ENCODE peak calls at places on chromosomes 6 and 20, in six cellular contexts. L is brain microvascular endothelial cell; N is CD4-positive, CD25-positive, alpha-beta regulatory T cell; W is breast epithelium; C is right atrium auricular region; S is uterus. Y is an unnamed sample.

GRCh38 chr20:38034108-38034649 is 633 bp downstream of the RPRD1B start:
- DNase-seq in C (no peak), N (no peak), L (no peak), W (no peak), S (no peak), Y (no peak)

GRCh38 chr6:79468116-79468515 is 69.1 kb downstream of the LCA5 start:
- DNase-seq in C (no peak), L (peak), W (no peak), S (no peak), N (no peak), Y (no peak)

GRCh38 chr6:219641-220198 is 72.6 kb upstream of the DUSP22 start:
- DNase-seq in S (no peak), W (no peak), N (no peak), L (peak), C (peak), Y (no peak)

GRCh38 chr6:83517500-83517899 is 5.2 kb downstream of the PRSS35 start:
- DNase-seq in C (no peak), N (no peak), S (no peak), W (no peak), L (no peak), Y (no peak)

GRCh38 chr6:33249732-33250625 is 21.7 kb downstream of the VPS52 start:
- DNase-seq in S (peak), N (no peak), L (peak), W (no peak), C (no peak), Y (no peak)

GRCh38 chr6:149032599-149033405 is 284.7 kb upstream of the TAB2 start:
- DNase-seq in W (no peak), C (no peak), L (peak), N (peak), S (peak), Y (no peak)

GRCh38 chr6:21707527-21707926 is 114.0 kb downstream of the SOX4 start:
- DNase-seq in W (no peak), N (no peak), L (no peak), C (no peak), S (no peak), Y (no peak)

GRCh38 chr20:33731693-33732165 is at the start of gene ZNF341:
- DNase-seq in L (peak), W (peak), N (peak), S (peak), C (peak), Y (peak)

GRCh38 chr6:3239110-3239830 is 11.8 kb upstream of the TUBB2B start:
- DNase-seq in S (no peak), L (no peak), N (no peak), C (no peak), W (no peak), Y (no peak)

GRCh38 chr6:38846844-38847243 is 131.7 kb downstream of the DNAH8 start:
- DNase-seq in S (no peak), L (peak), N (no peak), W (no peak), C (no peak), Y (no peak)

GRCh38 chr6:90413867-90414266 is 117.2 kb upstream of the BACH2 start:
- DNase-seq in W (no peak), C (no peak), S (no peak), L (no peak), N (peak), Y (peak)

GRCh38 chr20:3716195-3716834 is 3.9 kb upstream of the SIGLEC1 start:
- DNase-seq in S (no peak), W (no peak), L (peak), C (no peak), N (no peak), Y (peak)

GRCh38 chr20:61661025-61661424 is 404.7 kb downstream of the TAF4 start:
- DNase-seq in C (no peak), W (no peak), N (no peak), L (no peak), S (no peak), Y (no peak)

GRCh38 chr20:38123021-38123587 is 42.0 kb downstream of the TGM2 start:
- DNase-seq in S (peak), L (no peak), W (no peak), N (no peak), C (peak), Y (no peak)

GRCh38 chr6:107578642-107579332 is 88.9 kb downstream of the SOBP start:
- DNase-seq in W (no peak), N (no peak), S (no peak), L (no peak), C (no peak), Y (no peak)

GRCh38 chr6:56849876-56850275 is 105.0 kb upstream of the BEND6 start:
- DNase-seq in S (no peak), C (no peak), W (no peak), N (no peak), L (peak), Y (no peak)

GRCh38 chr20:21301940-21302644 is 1.0 kb upstream of the XRN2 start:
- DNase-seq in C (no peak), W (no peak), S (no peak), N (no peak), L (no peak), Y (no peak)

GRCh38 chr6:170152111-170152926 is 138.6 kb downstream of the DLL1 start:
- DNase-seq in N (no peak), L (no peak), C (peak), S (peak), W (no peak), Y (no peak)

GRCh38 chr6:120938876-120939231 is 395.4 kb downstream of the TBC1D32 start:
- DNase-seq in N (no peak), W (no peak), S (no peak), L (no peak), C (no peak), Y (no peak)

GRCh38 chr20:16106191-16106849 is 466.9 kb downstream of the KIF16B start:
- DNase-seq in N (no peak), W (no peak), S (no peak), C (no peak), L (no peak), Y (no peak)

GRCh38 chr6:71473908-71474307 is 185.3 kb downstream of the OGFRL1 start:
- DNase-seq in S (peak), N (no peak), C (peak), W (no peak), L (peak), Y (no peak)

GRCh38 chr6:145964948-145965366 is 799 bp upstream of the SHPRH start:
- DNase-seq in S (no peak), N (no peak), L (no peak), C (no peak), W (no peak), Y (no peak)

GRCh38 chr6:123415844-123416468 is 220.8 kb downstream of the TRDN start:
- DNase-seq in N (no peak), L (peak), W (no peak), C (peak), S (peak), Y (peak)

GRCh38 chr6:159104931-159105330 is 60.1 kb upstream of the TAGAP start:
- DNase-seq in S (no peak), N (no peak), W (no peak), C (peak), L (no peak), Y (peak)

GRCh38 chr20:49894073-49894470 is 21.3 kb downstream of the SPATA2 start:
- DNase-seq in C (no peak), N (no peak), W (no peak), S (no peak), L (no peak), Y (no peak)

GRCh38 chr20:62989201-62989601 is 17.6 kb downstream of the BHLHE23 start:
- DNase-seq in S (no peak), W (no peak), N (no peak), C (no peak), L (no peak), Y (no peak)

GRCh38 chr6:195861-196360 is 96.4 kb upstream of the DUSP22 start:
- DNase-seq in C (peak), N (no peak), L (no peak), S (peak), W (no peak), Y (peak)

GRCh38 chr20:51386586-51386985 is 155.9 kb downstream of the NFATC2 start:
- DNase-seq in S (no peak), W (no peak), L (no peak), C (no peak), N (no peak), Y (no peak)

GRCh38 chr20:33822423-33822822 is 11.3 kb downstream of the CHMP4B start:
- DNase-seq in C (no peak), W (no peak), L (no peak), S (no peak), N (no peak), Y (no peak)

GRCh38 chr20:61940976-61941720 is 124.5 kb downstream of the TAF4 start:
- DNase-seq in N (no peak), L (no peak), S (no peak), C (no peak), W (peak), Y (no peak)

GRCh38 chr6:89317067-89317466 is 2.0 kb upstream of the GABRR2 start:
- DNase-seq in L (no peak), C (no peak), S (no peak), W (no peak), N (no peak), Y (no peak)

GRCh38 chr20:64023278-64024140 is 12.5 kb upstream of the C20orf204 start:
- DNase-seq in C (no peak), W (no peak), N (no peak), S (no peak), L (no peak), Y (no peak)

GRCh38 chr20:19889011-19889953 is 127.9 kb upstream of the NAA20 start:
- DNase-seq in N (no peak), C (peak), W (peak), S (peak), L (peak), Y (no peak)
- H3K4me3 ChIP-seq in N (no peak), C (peak), W (peak), S (peak), L (peak), Y (no peak)

GRCh38 chr6:130849501-130850039 is 22.4 kb downstream of the SMLR1 start:
- DNase-seq in W (no peak), N (no peak), C (no peak), L (no peak), S (no peak), Y (no peak)

GRCh38 chr6:130846507-130846906 is 19.3 kb downstream of the SMLR1 start:
- DNase-seq in C (no peak), S (no peak), N (no peak), L (no peak), W (no peak), Y (no peak)

GRCh38 chr6:130848945-130849344 is 21.7 kb downstream of the SMLR1 start:
- DNase-seq in S (no peak), W (no peak), C (no peak), N (no peak), L (no peak), Y (peak)

GRCh38 chr6:130851026-130851425 is 23.8 kb downstream of the SMLR1 start:
- DNase-seq in C (no peak), S (no peak), W (no peak), N (no peak), L (no peak), Y (no peak)

DNA sequence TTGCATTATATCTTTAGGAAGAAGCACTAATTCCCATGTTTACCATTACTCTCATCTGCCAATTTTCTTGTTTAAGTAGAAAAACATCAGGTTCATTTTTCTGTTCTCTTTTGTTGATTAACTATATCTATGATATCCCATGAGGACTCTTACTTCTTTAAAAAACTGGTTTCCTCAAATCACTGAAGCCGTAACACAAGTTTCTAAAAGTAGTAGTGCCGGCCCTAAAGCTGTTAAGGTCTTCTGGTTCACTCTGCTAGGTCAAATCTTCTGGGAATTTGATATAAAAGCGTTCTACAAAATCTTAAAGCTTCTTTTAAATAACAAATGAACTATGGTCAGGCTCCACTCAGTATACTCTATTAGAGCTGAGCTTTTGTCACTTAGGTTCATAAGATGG is 20.3 kb downstream of the SMLR1 start:
- DNase-seq in W (no peak), C (no peak), S (no peak), L (no peak), N (no peak), Y (no peak)
- H3K4me3 ChIP-seq in W (no peak), C (no peak), S (peak), L (no peak), N (no peak), Y (no peak)

DNA sequence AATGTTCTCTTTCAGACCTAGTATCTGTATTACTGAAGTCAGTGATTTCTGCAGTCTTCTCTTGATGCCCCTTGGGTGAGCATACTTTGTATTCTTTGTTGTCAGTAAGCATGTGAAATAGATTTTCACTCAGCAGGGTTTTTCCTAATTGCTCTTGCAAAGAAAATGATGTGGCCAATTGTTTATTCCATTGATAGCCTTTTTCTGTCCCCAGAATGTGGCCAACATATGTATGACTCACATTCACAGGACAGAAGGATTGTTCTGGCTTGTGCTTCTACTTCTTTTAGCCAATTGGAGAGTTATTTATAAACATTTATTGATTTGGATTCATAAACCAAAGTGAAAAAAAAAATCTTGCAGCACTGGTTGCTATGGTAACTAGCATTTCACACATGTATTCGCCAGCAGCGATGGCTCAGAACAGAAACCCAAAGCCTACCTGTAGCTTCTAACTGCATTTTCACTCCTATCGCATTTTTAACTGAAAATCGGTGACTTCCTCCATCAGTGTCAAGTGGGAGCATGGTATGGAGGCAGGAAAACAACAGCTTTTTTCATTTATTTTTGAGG is 54.3 kb upstream of the RBM24 start:
- DNase-seq in W (no peak), N (no peak), C (no peak), L (no peak), S (no peak), Y (no peak)
- H3K4me3 ChIP-seq in W (no peak), N (no peak), C (no peak), L (no peak), S (no peak), Y (no peak)

GRCh38 chr6:44102527-44102926 is 24.7 kb downstream of the MRPL14 start:
- DNase-seq in L (no peak), S (no peak), N (no peak), C (no peak), W (no peak), Y (no peak)

GRCh38 chr6:44099192-44099591 is 28.1 kb downstream of the MRPL14 start:
- DNase-seq in N (no peak), W (no peak), L (no peak), C (no peak), S (no peak), Y (no peak)

GRCh38 chr6:44100088-44100550 is 27.1 kb downstream of the MRPL14 start:
- DNase-seq in S (no peak), L (peak), N (no peak), W (no peak), C (no peak), Y (peak)

GRCh38 chr6:44104661-44105060 is 22.6 kb downstream of the MRPL14 start:
- DNase-seq in W (no peak), S (no peak), C (no peak), N (no peak), L (no peak), Y (no peak)

DNA sequence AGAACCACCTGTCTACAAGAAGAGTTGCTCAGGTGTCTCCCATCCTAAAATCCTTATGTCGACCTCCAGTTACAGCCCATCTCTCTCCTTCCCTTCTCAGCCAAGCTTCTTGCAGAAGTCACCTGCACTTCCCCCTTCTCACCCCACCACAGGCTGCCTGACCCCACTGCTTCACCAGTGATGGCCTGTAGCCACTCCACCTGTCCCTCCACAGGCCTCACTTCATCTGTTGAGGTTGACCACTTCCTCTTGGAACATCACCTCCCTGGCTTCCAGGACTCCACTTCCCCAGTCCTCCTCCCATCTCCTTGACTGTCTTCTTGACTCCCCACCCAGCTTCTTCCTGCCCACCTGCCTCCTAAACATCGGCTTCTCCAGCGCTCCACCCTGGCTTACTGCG is 25.4 kb downstream of the MRPL14 start:
- DNase-seq in L (no peak), W (no peak), N (no peak), S (no peak), C (no peak), Y (no peak)
- H3K4me3 ChIP-seq in L (no peak), W (no peak), N (no peak), S (no peak), C (no peak), Y (no peak)

DNA sequence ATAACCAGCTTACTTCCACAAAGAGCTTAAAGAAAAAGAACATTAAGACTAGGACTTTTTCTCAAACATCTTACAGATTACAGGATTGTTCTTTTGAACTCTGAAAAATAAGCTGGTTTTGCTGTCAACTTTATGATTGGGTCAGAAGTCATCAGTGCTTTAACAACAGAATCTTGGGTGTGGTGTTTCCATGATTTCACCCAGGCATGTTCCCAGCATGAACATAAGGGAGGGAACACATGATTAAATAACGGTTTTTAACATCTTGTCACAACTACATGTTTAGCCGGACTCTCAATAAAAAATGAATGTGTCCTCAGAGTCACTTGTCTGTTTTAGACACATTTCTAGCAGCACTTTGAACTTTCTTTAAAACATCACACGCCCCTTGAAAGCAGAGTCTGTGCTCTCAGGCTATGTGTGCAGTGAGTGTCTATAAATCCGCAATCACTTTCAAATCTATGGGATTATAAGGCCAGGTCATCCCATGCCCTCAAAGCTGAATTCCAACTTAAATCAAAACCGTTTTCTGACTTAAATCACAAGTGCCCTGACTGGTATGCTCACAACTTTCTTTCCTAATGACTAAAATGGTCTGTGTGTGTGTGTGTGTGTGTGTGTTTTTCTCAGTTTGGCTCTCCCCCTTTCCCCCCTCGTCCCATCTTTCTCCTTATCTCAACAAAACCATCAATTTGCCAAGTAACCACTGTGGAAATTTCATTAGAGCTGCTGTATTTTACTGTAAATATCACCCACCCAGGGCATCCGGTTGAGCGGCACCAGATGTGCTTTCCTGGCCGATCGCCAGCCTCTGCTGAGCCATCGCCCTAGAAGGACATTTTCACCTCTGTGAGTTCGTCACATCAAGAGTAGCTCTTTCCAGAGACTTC is 216.8 kb upstream of the DTNBP1 start:
- DNase-seq in S (peak), L (peak), C (peak), W (no peak), N (no peak), Y (peak)
- H3K4me3 ChIP-seq in S (no peak), L (no peak), C (no peak), W (no peak), N (no peak), Y (no peak)